ENCODE peak calls at places on chromosomes 7 and 10, in six cellular contexts. W, K, O, D, E and T are unnamed samples.

GRCh38 chr10:24708081-24708480 is 15.6 kb downstream of the ARHGAP21 start:
- DNase-seq in W (peak; percentile 30), K (no peak), O (no peak), D (no peak), E (no peak), T (no peak)

GRCh38 chr10:101120884-101121660 is 10.0 kb upstream of the TLX1 start:
- DNase-seq in W (peak; percentile 45), K (peak; percentile 74), O (no peak), D (peak; percentile 87), E (no peak), T (no peak)

GRCh38 chr10:103181244-103181643 is 11.8 kb downstream of the NT5C2 start:
- DNase-seq in W (no peak), K (no peak), O (no peak), D (no peak), E (no peak), T (no peak)

GRCh38 chr7:55308186-55308929 is 56.8 kb upstream of the LANCL2 start:
- DNase-seq in W (no peak), K (no peak), O (no peak), D (no peak), E (no peak), T (no peak)

GRCh38 chr7:113774182-113774807 is 144.5 kb downstream of the PPP1R3A start:
- DNase-seq in W (peak; percentile 19), K (no peak), O (no peak), D (no peak), E (no peak), T (no peak)

GRCh38 chr10:78807504-78808202 is 261.1 kb upstream of the ZMIZ1 start:
- DNase-seq in W (no peak), K (no peak), O (no peak), D (no peak), E (no peak), T (no peak)

GRCh38 chr7:147722119-147722518 is 868.4 kb upstream of the C7orf33 start:
- DNase-seq in W (no peak), K (no peak), O (no peak), D (no peak), E (no peak), T (no peak)

GRCh38 chr7:3924277-3924676 is 623.2 kb downstream of the SDK1 start:
- DNase-seq in W (no peak), K (no peak), O (no peak), D (no peak), E (no peak), T (no peak)

GRCh38 chr10:47264797-47265281 is 35.2 kb upstream of the GDF10 start:
- DNase-seq in W (no peak), K (peak; percentile 4), O (no peak), D (no peak), E (no peak), T (no peak)

GRCh38 chr10:131547129-131547799 is 235.7 kb upstream of the TCERG1L start:
- DNase-seq in W (no peak), K (no peak), O (no peak), D (no peak), E (no peak), T (no peak)

GRCh38 chr10:20017961-20018360 is 201.7 kb downstream of the PLXDC2 start:
- DNase-seq in W (no peak), K (no peak), O (no peak), D (no peak), E (no peak), T (no peak)

GRCh38 chr10:11685787-11686218 is 56.4 kb upstream of the ECHDC3 start:
- DNase-seq in W (peak; percentile 72), K (peak; percentile 87), O (peak; percentile 84), D (no peak), E (peak; percentile 82), T (peak; percentile 25)

GRCh38 chr7:11648980-11649379 is 183.0 kb downstream of the THSD7A start:
- DNase-seq in W (no peak), K (no peak), O (no peak), D (no peak), E (no peak), T (no peak)

GRCh38 chr7:65475734-65476319 is 102.2 kb downstream of the ZNF92 start:
- DNase-seq in W (no peak), K (peak; percentile 23), O (no peak), D (no peak), E (no peak), T (no peak)

GRCh38 chr10:93813507-93814465 is 56.0 kb downstream of the LGI1 start:
- DNase-seq in W (peak; percentile 82), K (peak; percentile 73), O (no peak), D (no peak), E (peak; percentile 69), T (no peak)

GRCh38 chr10:103125323-103126267 is 67.5 kb downstream of the NT5C2 start:
- DNase-seq in W (no peak), K (no peak), O (no peak), D (no peak), E (no peak), T (no peak)

GRCh38 chr10:12801214-12802087 is 200.1 kb downstream of the CCDC3 start:
- DNase-seq in W (no peak), K (no peak), O (no peak), D (no peak), E (no peak), T (no peak)

GRCh38 chr10:119942973-119943372 is 50.4 kb downstream of the SEC23IP start:
- DNase-seq in W (no peak), K (no peak), O (no peak), D (no peak), E (no peak), T (no peak)

GRCh38 chr7:33886100-33886623 is 19.2 kb upstream of the BMPER start:
- DNase-seq in W (no peak), K (no peak), O (no peak), D (peak; percentile 6), E (no peak), T (no peak)

GRCh38 chr7:106866298-106867281 is 1.5 kb downstream of the PIK3CG start:
- DNase-seq in W (no peak), K (no peak), O (no peak), D (no peak), E (no peak), T (no peak)

GRCh38 chr7:36279251-36279925 is 110.3 kb upstream of the ANLN start:
- DNase-seq in W (no peak), K (no peak), O (no peak), D (no peak), E (peak; percentile 37), T (no peak)

GRCh38 chr7:128721376-128721775 is 17.8 kb upstream of the CALU start:
- DNase-seq in W (no peak), K (no peak), O (no peak), D (no peak), E (no peak), T (no peak)

GRCh38 chr10:89861584-89862287 is 160.3 kb downstream of the KIF20B start:
- DNase-seq in W (no peak), K (no peak), O (no peak), D (no peak), E (no peak), T (no peak)

GRCh38 chr7:37352974-37353948 is 95.4 kb downstream of the ELMO1 start:
- DNase-seq in W (no peak), K (peak; percentile 41), O (no peak), D (no peak), E (no peak), T (no peak)

GRCh38 chr7:55016061-55016745 is 2.6 kb upstream of the EGFR start:
- DNase-seq in W (no peak), K (no peak), O (no peak), D (no peak), E (no peak), T (no peak)

GRCh38 chr7:82961240-82961639 is 201.4 kb downstream of the PCLO start:
- DNase-seq in W (no peak), K (no peak), O (no peak), D (no peak), E (no peak), T (no peak)

GRCh38 chr7:24718977-24719491 is 38.2 kb downstream of the GSDME start:
- DNase-seq in W (no peak), K (no peak), O (no peak), D (no peak), E (no peak), T (no peak)
- TF ChIP-seq POLR2A in W (no peak), K (no peak), O (no peak), D (no peak), E (no peak), T (no peak)

GRCh38 chr7:69624842-69625637 is 26.8 kb downstream of the AUTS2 start:
- DNase-seq in W (no peak), K (no peak), O (no peak), D (no peak), E (no peak), T (no peak)
- H3K27me3 ChIP-seq in W (no peaks in the 10 kb centered on the region), K (no peaks in the 10 kb centered on the region), O (no peaks in the 10 kb centered on the region), D (no peaks in the 10 kb centered on the region), E (no peaks in the 10 kb centered on the region), T (no peaks in the 10 kb centered on the region)

DNA sequence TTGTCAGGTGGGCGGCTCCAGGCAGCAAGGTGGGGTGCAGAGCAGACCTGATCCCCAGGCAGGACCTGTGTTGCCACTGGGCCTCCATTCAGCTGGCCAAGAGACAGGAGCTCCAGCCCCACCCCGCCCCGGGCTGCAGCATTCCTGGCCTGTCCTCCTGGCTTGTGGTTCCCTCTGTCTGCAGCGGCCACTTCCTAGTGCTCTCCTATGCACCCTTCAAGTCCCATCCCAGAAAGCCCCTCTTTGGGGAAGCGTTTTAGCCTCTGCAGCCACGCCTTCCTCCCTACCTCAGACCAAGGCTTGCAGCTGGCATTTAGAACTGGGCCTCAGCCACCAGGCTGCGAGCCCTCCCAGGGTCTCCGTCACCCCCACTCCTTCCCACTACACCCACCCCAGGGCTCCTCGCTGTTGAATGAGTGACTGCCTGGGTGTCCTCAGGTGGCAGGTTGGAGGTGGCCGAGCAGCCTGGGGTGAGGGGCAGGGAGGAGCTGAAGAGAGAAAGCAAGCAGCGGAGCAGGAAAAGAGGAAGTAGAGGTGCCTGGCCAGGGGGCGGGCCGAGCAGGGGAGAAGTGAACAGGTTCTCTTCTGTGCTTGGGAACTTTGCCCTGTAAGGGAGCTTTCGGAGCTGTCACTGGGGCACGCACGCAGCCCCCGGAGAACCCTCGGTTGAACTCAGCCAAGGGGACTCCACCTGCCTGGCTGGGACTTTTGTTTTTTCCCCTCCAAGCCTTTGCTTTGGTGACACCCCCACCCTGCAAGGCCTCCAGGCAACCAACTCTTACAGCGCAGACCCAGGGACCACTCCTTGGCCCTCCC is 109.1 kb upstream of the TNRC18 start:
- DNase-seq in W (peak; percentile 52), K (peak; percentile 89), O (peak; percentile 60), D (peak; percentile 86), E (peak; percentile 85), T (no peak)
- TF ChIP-seq POLR2A in W (no peak), K (peak; percentile 67), O (no peak), D (no peak), E (no peak), T (no peak)

GRCh38 chr10:44995581-44995913 is 5.2 kb upstream of the ZNF22 start:
- DNase-seq in W (peak; percentile 34), K (no peak), O (no peak), D (no peak), E (no peak), T (no peak)
- H3K27me3 ChIP-seq in W (no peaks in the 10 kb centered on the region), K (no peaks in the 10 kb centered on the region), O (no peaks in the 10 kb centered on the region), D (no peaks in the 10 kb centered on the region), E (no peaks in the 10 kb centered on the region), T (peaks cover 4% of the 10 kb centered on the region)